ENCODE peak calls at places on chromosome 13, in five cellular contexts. O, Y, J, R and D are unnamed samples.

GRCh38 chr13:111397202-111397880 is 76.9 kb downstream of the TEX29 start:
- DNase-seq in O (no peak), Y (no peak), J (no peak), R (no peak), D (no peak)

GRCh38 chr13:79935121-79935520 is 405.8 kb downstream of the SPRY2 start:
- DNase-seq in O (no peak), Y (no peak), J (no peak), R (no peak), D (no peak)

GRCh38 chr13:107767119-107767518 is 448.2 kb downstream of the LIG4 start:
- DNase-seq in O (no peak), Y (no peak), J (no peak), R (no peak), D (no peak)

GRCh38 chr13:73015799-73016198 is 43.0 kb upstream of the KLF5 start:
- DNase-seq in O (no peak), Y (no peak), J (no peak), R (no peak), D (no peak)

GRCh38 chr13:112177889-112178288 is 110.9 kb downstream of the SOX1 start:
- DNase-seq in O (no peak), Y (no peak), J (no peak), R (no peak), D (peak; percentile 12)

GRCh38 chr13:47959468-47960088 is 41.5 kb downstream of the SUCLA2 start:
- DNase-seq in O (no peak), Y (no peak), J (no peak), R (no peak), D (no peak)

GRCh38 chr13:32883501-32883900 is 132.7 kb upstream of the KL start:
- DNase-seq in O (no peak), Y (no peak), J (no peak), R (peak; percentile 34), D (no peak)

GRCh38 chr13:32038353-32038752 is 6.8 kb downstream of the FRY start:
- DNase-seq in O (no peak), Y (no peak), J (peak; percentile 72), R (no peak), D (no peak)

GRCh38 chr13:107421028-107421427 is 794.3 kb downstream of the LIG4 start:
- DNase-seq in O (no peak), Y (no peak), J (peak; percentile 79), R (no peak), D (no peak)

GRCh38 chr13:94162289-94162688 is 317.2 kb downstream of the DCT start:
- DNase-seq in O (no peak), Y (no peak), J (no peak), R (no peak), D (no peak)

GRCh38 chr13:110759710-110760109 is 46.2 kb downstream of the ING1 start:
- DNase-seq in O (no peak), Y (no peak), J (peak; percentile 81), R (no peak), D (no peak)

GRCh38 chr13:100235311-100235901 is 146.5 kb downstream of the PCCA start:
- DNase-seq in O (no peak), Y (peak; percentile 85), J (peak; percentile 38), R (peak; percentile 26), D (no peak)

GRCh38 chr13:85728831-85729230 is 70.4 kb downstream of the SLITRK6 start:
- DNase-seq in O (no peak), Y (no peak), J (no peak), R (no peak), D (no peak)

GRCh38 chr13:62251734-62252133 is 836.1 kb upstream of the PCDH20 start:
- DNase-seq in O (no peak), Y (no peak), J (no peak), R (no peak), D (no peak)

GRCh38 chr13:93217701-93218100 is 8.9 kb upstream of the GPC6 start:
- DNase-seq in O (no peak), Y (no peak), J (no peak), R (no peak), D (no peak)

GRCh38 chr13:96273196-96273595 is 183.3 kb downstream of the HS6ST3 start:
- DNase-seq in O (no peak), Y (no peak), J (no peak), R (no peak), D (no peak)

GRCh38 chr13:35455022-35455421 is 21.5 kb downstream of the MAB21L1 start:
- DNase-seq in O (no peak), Y (no peak), J (no peak), R (no peak), D (no peak)

GRCh38 chr13:47256618-47257017 is 359.8 kb upstream of the HTR2A start:
- DNase-seq in O (no peak), Y (no peak), J (peak; percentile 65), R (no peak), D (no peak)

GRCh38 chr13:44160549-44161278 is 212.9 kb upstream of the SERP2 start:
- DNase-seq in O (no peak), Y (no peak), J (no peak), R (no peak), D (no peak)

GRCh38 chr13:76668716-76669115 is 217.5 kb downstream of the KCTD12 start:
- DNase-seq in O (no peak), Y (no peak), J (no peak), R (no peak), D (no peak)

GRCh38 chr13:111005364-111005763 is 90.5 kb upstream of the ANKRD10 start:
- DNase-seq in O (no peak), Y (no peak), J (peak; percentile 16), R (no peak), D (no peak)

GRCh38 chr13:32153056-32153455 is 121.5 kb downstream of the FRY start:
- DNase-seq in O (no peak), Y (no peak), J (peak; percentile 52), R (no peak), D (no peak)

GRCh38 chr13:46804391-46804815 is 7.4 kb upstream of the ESD start:
- DNase-seq in O (no peak), Y (no peak), J (peak; percentile 94), R (no peak), D (no peak)

GRCh38 chr13:27792393-27793218 is at the start of gene GSX1:
- DNase-seq in O (peak; percentile 32), Y (no peak), J (peak; percentile 73), R (peak; percentile 47), D (peak; percentile 93)

GRCh38 chr13:32211788-32212187 is 103.4 kb downstream of the ZAR1L start:
- DNase-seq in O (no peak), Y (no peak), J (peak; percentile 95), R (no peak), D (no peak)

GRCh38 chr13:99027661-99028425 is 50.0 kb upstream of the DOCK9 start:
- DNase-seq in O (no peak), Y (no peak), J (no peak), R (no peak), D (no peak)

GRCh38 chr13:51339952-51340732 is 651 bp downstream of the SERPINE3 start:
- DNase-seq in O (no peak), Y (no peak), J (peak; percentile 28), R (no peak), D (no peak)

GRCh38 chr13:40445557-40445990 is 220.9 kb downstream of the FOXO1 start:
- DNase-seq in O (no peak), Y (no peak), J (peak; percentile 27), R (no peak), D (peak; percentile 74)

GRCh38 chr13:87872813-87873212 is 201.6 kb downstream of the SLITRK5 start:
- DNase-seq in O (no peak), Y (no peak), J (no peak), R (no peak), D (no peak)